ENCODE peak calls at places on chromosomes 6 and 20, in four cellular contexts. C is aorta; J is HEK293T; Y is effector memory CD8-positive, alpha-beta T cell. X is an unnamed sample.

GRCh38 chr20:5918856-5919633 is 31.3 kb downstream of the TRMT6 start:
- DNase-seq in C (no peak), J (no peak), Y (no peak), X (no peak)

GRCh38 chr6:158039571-158040050 is 57.9 kb downstream of the SYNJ2 start:
- DNase-seq in C (peak), J (no peak), Y (no peak), X (no peak)

GRCh38 chr20:34675993-34676641 is 775 bp downstream of the PIGU start:
- DNase-seq in C (no peak), J (no peak), Y (no peak), X (no peak)

GRCh38 chr6:44122821-44123220 is 4.4 kb downstream of the MRPL14 start:
- DNase-seq in C (no peak), J (no peak), Y (no peak), X (no peak)

GRCh38 chr6:147459772-147460171 is 48.7 kb upstream of the SAMD5 start:
- DNase-seq in C (no peak), J (no peak), Y (no peak), X (no peak)

GRCh38 chr6:32666420-32667300 is at the start of gene HLA-DQB1:
- DNase-seq in C (no peak), J (peak), Y (peak), X (peak)

GRCh38 chr20:50578778-50579165 is 68.6 kb downstream of the PTPN1 start:
- DNase-seq in C (no peak), J (no peak), Y (no peak), X (no peak)

GRCh38 chr6:161292145-161292544 is 18.3 kb upstream of the AGPAT4 start:
- DNase-seq in C (no peak), J (no peak), Y (no peak), X (no peak)

GRCh38 chr6:169960531-169960890 is 209.1 kb downstream of the ERMARD start:
- DNase-seq in C (peak), J (no peak), Y (no peak), X (no peak)

GRCh38 chr6:53335224-53335994 is 13.3 kb downstream of the ELOVL5 start:
- DNase-seq in C (no peak), J (no peak), Y (peak), X (no peak)

GRCh38 chr6:7129784-7130569 is 22.2 kb downstream of the RREB1 start:
- DNase-seq in C (peak), J (no peak), Y (no peak), X (no peak)

GRCh38 chr6:37393530-37393929 is 39.5 kb upstream of the CMTR1 start:
- DNase-seq in C (no peak), J (no peak), Y (no peak), X (no peak)

X was measured in HuH-7.5.